ENCODE peak calls at places on chromosomes 7 and 10, in five cellular contexts. M is NCI-H460; Z is left cardiac atrium; H is activated CD4-positive, alpha-beta T cell treated with anti-CD3 and anti-CD28 coated beads for 36 hours; Y is NCI-H1105 treated with DMSO at 0.1 percent for 48 hours. D is an unnamed sample.

GRCh38 chr7:26291699-26292538 is at the start of gene SNX10:
- DNase-seq in M (peak), Z (peak), H (peak), Y (peak), D (peak)

GRCh38 chr7:158828343-158829020 is 827 bp downstream of the ESYT2 start:
- DNase-seq in M (no peak), Z (peak), H (peak), Y (peak), D (peak)

GRCh38 chr10:110279062-110279986 is 25.4 kb downstream of the SMNDC1 start:
- DNase-seq in M (peak), Z (peak), H (peak), Y (peak), D (peak)

GRCh38 chr7:105136221-105136620 is 122.2 kb downstream of the KMT2E start:
- DNase-seq in M (no peak), Z (no peak), H (no peak), Y (no peak), D (no peak)

GRCh38 chr10:26516540-26517101 is 78.5 kb downstream of the APBB1IP start:
- DNase-seq in M (no peak), Z (no peak), H (no peak), Y (no peak), D (no peak)

GRCh38 chr7:109956916-109957315 is 1134.0 kb upstream of the LRRN3 start:
- DNase-seq in M (no peak), Z (no peak), H (no peak), Y (no peak), D (no peak)

GRCh38 chr7:137626469-137627067 is 220.2 kb downstream of the DGKI start:
- DNase-seq in M (peak), Z (peak), H (peak), Y (no peak), D (no peak)

GRCh38 chr10:131972474-131973071 is 9.2 kb downstream of the BNIP3 start:
- DNase-seq in M (no peak), Z (peak), H (peak), Y (no peak), D (peak)

GRCh38 chr7:43461349-43462024 is 121.4 kb upstream of the STK17A start:
- DNase-seq in M (no peak), Z (no peak), H (no peak), Y (no peak), D (no peak)

GRCh38 chr10:132298038-132298935 is 9.5 kb downstream of the STK32C start:
- DNase-seq in M (no peak), Z (peak), H (no peak), Y (no peak), D (no peak)

GRCh38 chr10:69728335-69728861 is 73.3 kb upstream of the COL13A1 start:
- DNase-seq in M (no peak), Z (no peak), H (no peak), Y (no peak), D (no peak)

GRCh38 chr10:73529089-73529832 is 33.4 kb upstream of the PPP3CB start:
- DNase-seq in M (peak), Z (no peak), H (peak), Y (peak), D (peak)

GRCh38 chr10:133316266-133316665 is 7.6 kb downstream of the ZNF511 start:
- DNase-seq in M (no peak), Z (no peak), H (no peak), Y (no peak), D (no peak)

GRCh38 chr7:3494890-3495289 is 193.8 kb downstream of the SDK1 start:
- DNase-seq in M (no peak), Z (no peak), H (peak), Y (no peak), D (no peak)

GRCh38 chr7:139043823-139044812 is 8.3 kb upstream of the ZC3HAV1L start:
- DNase-seq in M (peak), Z (no peak), H (peak), Y (peak), D (no peak)

GRCh38 chr7:28473567-28474266 is 61.4 kb downstream of the CREB5 start:
- DNase-seq in M (no peak), Z (peak), H (no peak), Y (no peak), D (no peak)

GRCh38 chr7:70787772-70788171 is 344.2 kb upstream of the GALNT17 start:
- DNase-seq in M (no peak), Z (no peak), H (no peak), Y (no peak), D (no peak)

GRCh38 chr10:119651514-119652327 is 541 bp downstream of the BAG3 start:
- DNase-seq in M (no peak), Z (peak), H (peak), Y (no peak), D (peak)

GRCh38 chr10:113076949-113077348 is 126.9 kb downstream of the TCF7L2 start:
- DNase-seq in M (no peak), Z (no peak), H (no peak), Y (no peak), D (no peak)

GRCh38 chr10:100661546-100661945 is 83.8 kb upstream of the PAX2 start:
- DNase-seq in M (no peak), Z (no peak), H (no peak), Y (no peak), D (no peak)

GRCh38 chr7:9488555-9488954 is 1055.1 kb downstream of the NXPH1 start:
- DNase-seq in M (no peak), Z (no peak), H (no peak), Y (no peak), D (no peak)

GRCh38 chr10:29395409-29395808 is 106.5 kb downstream of the LYZL1 start:
- DNase-seq in M (no peak), Z (no peak), H (no peak), Y (no peak), D (no peak)

GRCh38 chr10:28913850-28914249 is 236.5 kb downstream of the BAMBI start:
- DNase-seq in M (no peak), Z (no peak), H (no peak), Y (no peak), D (no peak)

GRCh38 chr10:42984761-42985325 is 92.0 kb upstream of the RET start:
- DNase-seq in M (no peak), Z (peak), H (no peak), Y (no peak), D (no peak)

GRCh38 chr7:73530800-73531199 is 8.7 kb upstream of the BAZ1B start:
- DNase-seq in M (no peak), Z (no peak), H (no peak), Y (no peak), D (no peak)

GRCh38 chr7:159121068-159121467 is 23.6 kb downstream of the VIPR2 start:
- DNase-seq in M (no peak), Z (no peak), H (no peak), Y (no peak), D (no peak)

GRCh38 chr7:54161621-54162020 is 380.6 kb upstream of the VSTM2A start:
- DNase-seq in M (no peak), Z (no peak), H (no peak), Y (no peak), D (no peak)

GRCh38 chr7:2687338-2687869 is 598 bp upstream of the AMZ1 start:
- DNase-seq in M (no peak), Z (no peak), H (no peak), Y (peak), D (no peak)

GRCh38 chr10:87541114-87541513 is 36.4 kb downstream of the MINPP1 start:
- DNase-seq in M (no peak), Z (no peak), H (no peak), Y (no peak), D (no peak)

GRCh38 chr7:114087674-114088539 is 169.1 kb upstream of the PPP1R3A start:
- DNase-seq in M (no peak), Z (peak), H (no peak), Y (no peak), D (no peak)

GRCh38 chr10:11318812-11319598 is 292.4 kb downstream of the USP6NL start:
- DNase-seq in M (no peak), Z (no peak), H (no peak), Y (no peak), D (no peak)